ENCODE peak calls at places on chromosomes 4 and X, in ten cellular contexts. W is NCI-H1092; J is NCI-H345; G is mucosa of descending colon; C is GM03348; Z is type B pancreatic cell; V is stimulated activated CD8-positive, alpha-beta memory T cell treated with anti-CD3 and anti-CD28 coated beads, Interleukin-4, amount 100 ng/mL, for 48 hours; Q is NCI-H2081 treated with DMSO at 0.1 percent for 48 hours; L is activated T-cell treated with anti-CD3 and anti-CD28 coated beads, Interleukin-2, amount 50 U/mL, for 72 hours; S is WTC11. A is an unnamed sample.

GRCh38 chr4:114077610-114078009 is 98.2 kb upstream of the ARSJ start:
- DNase-seq in C (peak), J (no peak), Z (no peak), V (no peak), S (no peak), Q (no peak), W (no peak), L (no peak), G (no peak), A (no peak)

GRCh38 chr4:99825272-99825671 is 8.6 kb downstream of the DAPP1 start:
- DNase-seq in V (no peak), S (no peak), W (no peak), Q (no peak), J (no peak), Z (no peak), C (no peak), L (no peak), G (no peak), A (no peak)

GRCh38 chr4:156193800-156194199 is 240.1 kb upstream of the CTSO start:
- DNase-seq in S (no peak), G (no peak), L (no peak), Q (no peak), Z (no peak), V (no peak), W (peak), C (no peak), J (peak), A (peak)

GRCh38 chr4:140018931-140019618 is 134.9 kb downstream of the MAML3 start:
- DNase-seq in V (no peak), W (peak), Z (no peak), C (no peak), Q (no peak), L (no peak), S (no peak), J (peak), G (no peak), A (peak)

GRCh38 chr4:138164218-138164617 is 77.9 kb downstream of the SLC7A11 start:
- DNase-seq in Z (no peak), L (no peak), V (no peak), C (no peak), Q (no peak), G (no peak), J (no peak), W (no peak), S (no peak), A (peak)

GRCh38 chrX:84340981-84341380 is 153.0 kb upstream of the RPS6KA6 start:
- DNase-seq in Z (no peak), V (no peak), W (no peak), J (no peak), S (no peak), C (no peak), Q (no peak), G (no peak), L (no peak), A (no peak)

GRCh38 chr4:145496292-145496691 is 14.6 kb downstream of the SMAD1 start:
- DNase-seq in V (no peak), C (no peak), W (no peak), G (no peak), S (no peak), Z (no peak), Q (no peak), J (no peak), L (no peak), A (no peak)

GRCh38 chrX:100994352-100995281 is 25.1 kb downstream of the ARL13A start:
- DNase-seq in J (no peak), S (no peak), W (no peak), Q (no peak), V (peak), Z (no peak), C (peak), G (peak), L (peak), A (no peak)

GRCh38 chr4:17773125-17773698 is 8.2 kb downstream of the FAM184B start:
- DNase-seq in V (no peak), Q (no peak), C (no peak), J (no peak), W (no peak), Z (no peak), G (no peak), S (no peak), L (no peak), A (no peak)

GRCh38 chr4:184817494-184818215 is 8.1 kb downstream of the ACSL1 start:
- DNase-seq in L (no peak), Q (no peak), J (no peak), W (no peak), G (no peak), Z (no peak), S (no peak), V (no peak), C (no peak), A (no peak)

GRCh38 chr4:10926025-10926424 is 241.5 kb upstream of the CLNK start:
- DNase-seq in J (no peak), G (no peak), S (no peak), V (no peak), L (no peak), Q (no peak), C (peak), Z (no peak), W (no peak), A (no peak)

GRCh38 chr4:46953564-46953963 is 39.8 kb downstream of the GABRA4 start:
- DNase-seq in Q (no peak), V (no peak), L (no peak), S (no peak), G (no peak), J (no peak), C (no peak), W (no peak), Z (no peak), A (no peak)

GRCh38 chr4:188262464-188262863 is 123.2 kb downstream of the TRIML1 start:
- DNase-seq in S (no peak), G (no peak), W (no peak), Q (no peak), J (no peak), Z (no peak), C (no peak), L (no peak), V (no peak), A (no peak)

GRCh38 chr4:3706111-3706511 is 60.1 kb upstream of the ADRA2C start:
- DNase-seq in C (no peak), V (no peak), L (no peak), W (no peak), S (no peak), Q (no peak), J (no peak), G (no peak), Z (no peak), A (no peak)

GRCh38 chr4:54585321-54586000 is 72.3 kb upstream of the KIT start:
- DNase-seq in L (no peak), G (no peak), S (no peak), C (peak), V (no peak), Q (no peak), J (no peak), Z (no peak), W (no peak), A (no peak)

GRCh38 chr4:154399259-154399974 is 92.2 kb downstream of the DCHS2 start:
- DNase-seq in W (no peak), J (no peak), L (no peak), Z (no peak), Q (no peak), V (no peak), G (peak), S (no peak), C (peak), A (no peak)

GRCh38 chr4:129218897-129219296 is 122.9 kb downstream of the C4orf33 start:
- DNase-seq in L (no peak), Z (no peak), C (no peak), S (no peak), W (no peak), J (no peak), G (no peak), V (no peak), Q (no peak), A (no peak)

GRCh38 chr4:181350578-181351420 is 892.4 kb upstream of the TENM3 start:
- DNase-seq in V (no peak), S (peak), Q (no peak), J (no peak), C (no peak), W (no peak), L (no peak), Z (no peak), G (no peak), A (no peak)

GRCh38 chrX:40644821-40645358 is 2.5 kb downstream of the CXorf38 start:
- DNase-seq in Z (no peak), C (peak), G (peak), V (peak), W (no peak), Q (no peak), S (no peak), J (no peak), L (peak), A (no peak)

GRCh38 chrX:102339312-102340298 is 92.6 kb downstream of the NXF2 start:
- DNase-seq in S (peak), Z (peak), Q (no peak), L (peak), C (no peak), V (peak), J (no peak), W (no peak), G (no peak), A (no peak)

GRCh38 chr4:121943941-121944340 is 7.9 kb downstream of the TRPC3 start:
- DNase-seq in J (no peak), L (no peak), G (no peak), S (peak), C (no peak), V (peak), Q (no peak), Z (no peak), W (no peak), A (no peak)

GRCh38 chr4:175708739-175709138 is 103.3 kb downstream of the GPM6A start:
- DNase-seq in Q (no peak), S (no peak), W (no peak), C (no peak), V (no peak), L (no peak), G (no peak), Z (no peak), J (no peak), A (no peak)

GRCh38 chr4:73589261-73589847 is 30.9 kb downstream of the RASSF6 start:
- DNase-seq in Q (no peak), C (peak), L (no peak), G (no peak), W (no peak), Z (no peak), J (no peak), S (no peak), V (no peak), A (no peak)

GRCh38 chrX:53320543-53321215 is 39.3 kb upstream of the IQSEC2 start:
- DNase-seq in L (peak), V (no peak), Z (no peak), J (no peak), W (no peak), G (no peak), S (no peak), Q (no peak), C (peak), A (no peak)

GRCh38 chrX:49919617-49920016 is 2.8 kb upstream of the CLCN5 start:
- DNase-seq in Z (no peak), J (peak), L (peak), W (peak), C (peak), V (peak), S (peak), Q (no peak), G (peak), A (no peak)

GRCh38 chr4:113673450-113673849 is 88.1 kb downstream of the CAMK2D start:
- DNase-seq in Q (no peak), Z (no peak), J (peak), C (no peak), S (no peak), W (no peak), G (no peak), V (peak), L (peak), A (no peak)

GRCh38 chr4:109574443-109574850 is 14.4 kb downstream of the MCUB start:
- DNase-seq in G (peak), Q (no peak), Z (no peak), W (no peak), S (no peak), J (no peak), V (no peak), C (no peak), L (no peak), A (peak)

GRCh38 chrX:12149670-12150407 is 11.6 kb downstream of the FRMPD4 start:
- DNase-seq in S (no peak), W (no peak), C (no peak), L (no peak), J (no peak), Z (no peak), G (no peak), Q (no peak), V (no peak), A (no peak)

GRCh38 chrX:136196691-136197155 is 49.4 kb downstream of the FHL1 start:
- DNase-seq in Z (no peak), V (no peak), Q (no peak), S (no peak), J (no peak), G (no peak), C (no peak), L (no peak), W (no peak), A (no peak)

GRCh38 chrX:132631579-132632232 is 142.9 kb upstream of the MBNL3 start:
- DNase-seq in Z (no peak), W (no peak), V (no peak), G (no peak), L (no peak), S (no peak), Q (no peak), C (peak), J (peak), A (peak)

GRCh38 chr4:182324282-182324681 is 81.1 kb downstream of the TENM3 start:
- DNase-seq in S (no peak), L (no peak), J (no peak), Q (no peak), Z (no peak), G (no peak), C (no peak), W (no peak), V (no peak), A (no peak)

A was measured in DMS 273 treated with DMSO at 0.1 percent for 48 hours.